ENCODE peak calls at places on chromosomes 12 and 14, in five cellular contexts. One of them, this sample, is unnamed. For H3K9me3, the result is how much of the 10 kb centered on the place peaks cover.

GRCh38 chr12:104877107-104877705 is 80.9 kb downstream of the SLC41A2 start:
- DNase-seq in suprapubic skin: no peak
- DNase-seq in pancreas: no peak
- DNase-seq in GM23248: peak
- DNase-seq in heart left ventricle: no peak
- DNase-seq in this sample: peak

GRCh38 chr12:76155157-76155556 is 70.7 kb upstream of the NAP1L1 start:
- DNase-seq in suprapubic skin: no peak
- DNase-seq in heart left ventricle: no peak
- DNase-seq in GM23248: no peak
- DNase-seq in pancreas: no peak
- DNase-seq in this sample: no peak

GRCh38 chr14:65100905-65101541 is 1.3 kb downstream of the MAX start:
- DNase-seq in pancreas: no peak
- DNase-seq in suprapubic skin: no peak
- DNase-seq in heart left ventricle: no peak
- DNase-seq in GM23248: peak
- DNase-seq in this sample: no peak

GRCh38 chr12:25549120-25549519 is 4.0 kb downstream of the LMNTD1 start:
- DNase-seq in pancreas: no peak
- DNase-seq in suprapubic skin: no peak
- DNase-seq in GM23248: no peak
- DNase-seq in heart left ventricle: no peak
- DNase-seq in this sample: no peak

GRCh38 chr12:25313591-25313990 is 62.9 kb upstream of the KRAS start:
- DNase-seq in GM23248: peak
- DNase-seq in suprapubic skin: no peak
- DNase-seq in pancreas: no peak
- DNase-seq in heart left ventricle: no peak
- DNase-seq in this sample: no peak

GRCh38 chr12:2112401-2112800 is 59.6 kb downstream of the CACNA1C start:
- DNase-seq in GM23248: no peak
- DNase-seq in suprapubic skin: no peak
- DNase-seq in heart left ventricle: no peak
- DNase-seq in pancreas: peak
- DNase-seq in this sample: no peak

GRCh38 chr14:43169722-43170121 is 1337.4 kb downstream of the FSCB start:
- DNase-seq in pancreas: no peak
- DNase-seq in GM23248: no peak
- DNase-seq in suprapubic skin: no peak
- DNase-seq in heart left ventricle: no peak
- DNase-seq in this sample: no peak

GRCh38 chr14:56797569-56798446 is 12.5 kb downstream of the OTX2 start:
- DNase-seq in heart left ventricle: no peak
- DNase-seq in pancreas: peak
- DNase-seq in suprapubic skin: no peak
- DNase-seq in GM23248: peak
- DNase-seq in this sample: no peak

GRCh38 chr12:97556201-97556824 is 93.7 kb downstream of the RMST start:
- DNase-seq in pancreas: no peak
- DNase-seq in GM23248: peak
- DNase-seq in heart left ventricle: no peak
- DNase-seq in suprapubic skin: no peak
- DNase-seq in this sample: no peak

GRCh38 chr12:75452675-75453330 is 27.8 kb upstream of the GLIPR1 start:
- DNase-seq in suprapubic skin: no peak
- DNase-seq in heart left ventricle: no peak
- DNase-seq in pancreas: no peak
- DNase-seq in GM23248: peak
- DNase-seq in this sample: no peak

GRCh38 chr12:14417717-14418116 is 52.2 kb downstream of the ATF7IP start:
- DNase-seq in heart left ventricle: peak
- DNase-seq in GM23248: peak
- DNase-seq in suprapubic skin: no peak
- DNase-seq in pancreas: no peak
- DNase-seq in this sample: peak

GRCh38 chr12:68746572-68747180 is 700 bp downstream of the SLC35E3 start:
- DNase-seq in GM23248: peak
- DNase-seq in pancreas: peak
- DNase-seq in heart left ventricle: peak
- DNase-seq in suprapubic skin: peak
- DNase-seq in this sample: no peak

GRCh38 chr12:57175428-57176138 is 28.2 kb upstream of the LRP1-AS start:
- DNase-seq in suprapubic skin: peak
- DNase-seq in heart left ventricle: peak
- DNase-seq in GM23248: peak
- DNase-seq in pancreas: no peak
- DNase-seq in this sample: peak

GRCh38 chr12:93645702-93646101 is 31.5 kb upstream of the CRADD start:
- DNase-seq in heart left ventricle: no peak
- DNase-seq in pancreas: no peak
- DNase-seq in suprapubic skin: no peak
- DNase-seq in GM23248: peak
- DNase-seq in this sample: no peak

GRCh38 chr12:89863332-89863938 is 154.8 kb upstream of the ATP2B1 start:
- DNase-seq in heart left ventricle: no peak
- DNase-seq in suprapubic skin: no peak
- DNase-seq in GM23248: no peak
- DNase-seq in pancreas: no peak
- DNase-seq in this sample: peak

GRCh38 chr12:3705349-3705675 is 47.6 kb downstream of the CRACR2A start:
- DNase-seq in suprapubic skin: no peak
- DNase-seq in GM23248: no peak
- DNase-seq in pancreas: no peak
- DNase-seq in heart left ventricle: no peak
- DNase-seq in this sample: no peak

GRCh38 chr12:46430340-46430948 is 57.9 kb upstream of the SLC38A2 start:
- DNase-seq in pancreas: no peak
- DNase-seq in GM23248: peak
- DNase-seq in heart left ventricle: no peak
- DNase-seq in suprapubic skin: no peak
- DNase-seq in this sample: no peak

GRCh38 chr12:90977224-90977623 is 22.2 kb upstream of the CCER1 start:
- DNase-seq in heart left ventricle: no peak
- DNase-seq in GM23248: peak
- DNase-seq in pancreas: no peak
- DNase-seq in suprapubic skin: no peak
- DNase-seq in this sample: no peak

GRCh38 chr12:92147491-92147890 is 1.8 kb upstream of the BTG1 start:
- DNase-seq in suprapubic skin: no peak
- DNase-seq in heart left ventricle: no peak
- DNase-seq in GM23248: no peak
- DNase-seq in pancreas: no peak
- DNase-seq in this sample: no peak

GRCh38 chr14:94628578-94628977 is 16.4 kb downstream of the SERPINA3 start:
- DNase-seq in suprapubic skin: no peak
- DNase-seq in heart left ventricle: no peak
- DNase-seq in GM23248: no peak
- DNase-seq in pancreas: no peak
- DNase-seq in this sample: no peak
- H3K9me3 ChIP-seq in suprapubic skin: under half
- H3K9me3 ChIP-seq in heart left ventricle: under half
- H3K9me3 ChIP-seq in GM23248: under half
- H3K9me3 ChIP-seq in pancreas: under half
- H3K9me3 ChIP-seq in this sample: under half

GRCh38 chr14:104249092-104249491 is 110.7 kb downstream of the KIF26A start:
- DNase-seq in GM23248: no peak
- DNase-seq in heart left ventricle: peak
- DNase-seq in suprapubic skin: peak
- DNase-seq in pancreas: peak
- DNase-seq in this sample: no peak
- H3K9me3 ChIP-seq in GM23248: under half
- H3K9me3 ChIP-seq in heart left ventricle: under half
- H3K9me3 ChIP-seq in suprapubic skin: under half
- H3K9me3 ChIP-seq in pancreas: under half
- H3K9me3 ChIP-seq in this sample: under half

GRCh38 chr14:21852775-21853174 is 179.2 kb upstream of the OR4E1 start:
- DNase-seq in heart left ventricle: peak
- DNase-seq in GM23248: no peak
- DNase-seq in suprapubic skin: no peak
- DNase-seq in pancreas: no peak
- DNase-seq in this sample: no peak
- H3K9me3 ChIP-seq in heart left ventricle: under half
- H3K9me3 ChIP-seq in GM23248: under half
- H3K9me3 ChIP-seq in suprapubic skin: under half
- H3K9me3 ChIP-seq in pancreas: under half
- H3K9me3 ChIP-seq in this sample: under half

GRCh38 chr14:102111101-102111500 is 24.3 kb upstream of the HSP90AA1 start:
- DNase-seq in GM23248: no peak
- DNase-seq in heart left ventricle: no peak
- DNase-seq in pancreas: no peak
- DNase-seq in suprapubic skin: no peak
- DNase-seq in this sample: no peak
- H3K9me3 ChIP-seq in GM23248: under half
- H3K9me3 ChIP-seq in heart left ventricle: under half
- H3K9me3 ChIP-seq in pancreas: under half
- H3K9me3 ChIP-seq in suprapubic skin: under half
- H3K9me3 ChIP-seq in this sample: under half

GRCh38 chr12:131415781-131416180 is 295.1 kb upstream of the SFSWAP start:
- DNase-seq in GM23248: no peak
- DNase-seq in heart left ventricle: no peak
- DNase-seq in suprapubic skin: no peak
- DNase-seq in pancreas: no peak
- DNase-seq in this sample: no peak

GRCh38 chr12:131413006-131413405 is 297.9 kb upstream of the SFSWAP start:
- DNase-seq in GM23248: no peak
- DNase-seq in heart left ventricle: no peak
- DNase-seq in suprapubic skin: peak
- DNase-seq in pancreas: no peak
- DNase-seq in this sample: no peak

GRCh38 chr12:131418884-131419283 is 292.0 kb upstream of the SFSWAP start:
- DNase-seq in pancreas: no peak
- DNase-seq in heart left ventricle: no peak
- DNase-seq in GM23248: no peak
- DNase-seq in suprapubic skin: no peak
- DNase-seq in this sample: no peak

GRCh38 chr12:131408484-131408883 is 302.4 kb upstream of the SFSWAP start:
- DNase-seq in pancreas: no peak
- DNase-seq in suprapubic skin: no peak
- DNase-seq in heart left ventricle: no peak
- DNase-seq in GM23248: no peak
- DNase-seq in this sample: no peak

DNA sequence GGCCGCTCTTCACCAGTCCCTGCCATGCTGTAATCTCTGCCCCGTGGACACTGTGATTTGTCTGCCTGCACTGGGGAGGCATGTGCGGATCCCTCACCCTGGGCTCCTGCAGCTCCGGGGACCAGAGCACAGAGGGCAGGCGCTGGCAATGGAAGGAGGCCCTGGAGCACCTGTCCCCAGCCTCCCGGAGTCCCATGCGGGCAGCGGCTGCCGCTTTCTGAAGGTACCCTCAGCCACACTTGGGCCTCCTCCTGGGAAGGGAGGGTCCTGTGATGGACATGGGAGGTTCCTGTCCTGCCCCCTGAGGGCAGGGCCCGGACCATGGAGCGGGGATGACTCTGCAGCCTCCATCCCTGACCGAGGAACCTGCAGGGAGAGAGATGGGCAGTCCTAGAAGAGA is 297.4 kb upstream of the SFSWAP start:
- DNase-seq in heart left ventricle: no peak
- DNase-seq in GM23248: no peak
- DNase-seq in pancreas: no peak
- DNase-seq in suprapubic skin: peak
- DNase-seq in this sample: no peak
- H3K9me3 ChIP-seq in heart left ventricle: under half
- H3K9me3 ChIP-seq in GM23248: under half
- H3K9me3 ChIP-seq in pancreas: under half
- H3K9me3 ChIP-seq in suprapubic skin: under half
- H3K9me3 ChIP-seq in this sample: under half

DNA sequence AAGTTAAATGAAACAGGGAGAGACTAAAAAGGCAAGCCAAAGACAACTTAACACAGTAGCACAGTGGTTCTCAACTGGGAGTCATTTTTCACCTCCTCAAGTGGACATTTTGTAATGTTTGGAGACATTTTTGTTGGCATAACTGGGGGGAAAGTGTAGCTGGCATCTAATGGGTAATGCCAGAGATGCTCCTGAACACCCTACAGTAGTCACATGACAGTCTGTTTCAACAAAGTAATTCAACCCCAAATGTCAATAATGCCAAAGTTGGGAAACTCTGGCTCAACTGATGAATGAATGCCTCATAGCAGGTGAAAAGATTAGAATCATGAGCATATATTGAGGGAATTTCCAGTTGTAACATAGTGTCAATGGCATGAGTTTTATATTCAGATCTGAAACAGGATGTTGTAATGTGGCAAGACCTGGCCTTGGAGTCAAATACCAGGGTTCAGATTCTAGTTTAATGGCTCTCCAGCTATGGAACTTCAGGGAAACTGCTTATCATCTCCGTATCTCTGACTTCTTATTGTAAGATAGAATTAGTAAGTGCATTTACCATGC is 2.4 kb upstream of the OR4K5 start:
- DNase-seq in pancreas: no peak
- DNase-seq in GM23248: no peak
- DNase-seq in suprapubic skin: no peak
- DNase-seq in heart left ventricle: no peak
- DNase-seq in this sample: no peak
- H3K9me3 ChIP-seq in pancreas: under half
- H3K9me3 ChIP-seq in GM23248: under half
- H3K9me3 ChIP-seq in suprapubic skin: under half
- H3K9me3 ChIP-seq in heart left ventricle: under half
- H3K9me3 ChIP-seq in this sample: under half

GRCh38 chr12:132937476-132937875 is 18.6 kb downstream of the ZNF605 start:
- DNase-seq in pancreas: no peak
- DNase-seq in heart left ventricle: no peak
- DNase-seq in suprapubic skin: no peak
- DNase-seq in GM23248: no peak
- DNase-seq in this sample: no peak

GRCh38 chr12:132940071-132940719 is 15.9 kb downstream of the ZNF605 start:
- DNase-seq in pancreas: no peak
- DNase-seq in GM23248: no peak
- DNase-seq in heart left ventricle: no peak
- DNase-seq in suprapubic skin: no peak
- DNase-seq in this sample: no peak

GRCh38 chr12:132941336-132941954 is 14.7 kb downstream of the ZNF605 start:
- DNase-seq in GM23248: no peak
- DNase-seq in suprapubic skin: no peak
- DNase-seq in heart left ventricle: no peak
- DNase-seq in pancreas: no peak
- DNase-seq in this sample: no peak

GRCh38 chr12:132936163-132936562 is 19.9 kb downstream of the ZNF605 start:
- DNase-seq in pancreas: no peak
- DNase-seq in GM23248: no peak
- DNase-seq in suprapubic skin: no peak
- DNase-seq in heart left ventricle: no peak
- DNase-seq in this sample: no peak
- H3K9me3 ChIP-seq in pancreas: under half
- H3K9me3 ChIP-seq in GM23248: under half
- H3K9me3 ChIP-seq in suprapubic skin: under half
- H3K9me3 ChIP-seq in heart left ventricle: half or more
- H3K9me3 ChIP-seq in this sample: under half